ENCODE peak calls at places on chromosome 21, in six cellular contexts. Q is C1 segment of cervical spinal cord; I is heart right ventricle; O is testis; R is MG63; L is activated CD4-positive, alpha-beta T cell treated with anti-CD3 and anti-CD28 coated beads, Interleukin-2, amount 50 U/mL, for 1 hour. J is an unnamed sample.

GRCh38 chr21:18614327-18614726 is 210.7 kb upstream of the TMPRSS15 start:
- DNase-seq in I (no peak), L (no peak), Q (no peak), R (no peak), O (no peak), J (no peak)

GRCh38 chr21:32330784-32331311 is 32.2 kb downstream of the MRAP start:
- DNase-seq in R (no peak), O (no peak), I (no peak), L (no peak), Q (no peak), J (no peak)

GRCh38 chr21:31479714-31480113 is 135.7 kb upstream of the TIAM1 start:
- DNase-seq in R (no peak), Q (no peak), L (no peak), O (no peak), I (no peak), J (no peak)

GRCh38 chr21:44874240-44874496 is 678 bp upstream of the PTTG1IP start:
- DNase-seq in R (no peak), O (no peak), I (no peak), Q (no peak), L (no peak), J (no peak)

GRCh38 chr21:45655071-45655470 is 11.5 kb downstream of the PCBP3 start:
- DNase-seq in R (no peak), I (no peak), O (no peak), L (no peak), Q (no peak), J (no peak)

GRCh38 chr21:42568834-42569731 is 55.4 kb downstream of the SLC37A1 start:
- DNase-seq in I (no peak), Q (no peak), L (no peak), O (peak), R (no peak), J (no peak)

GRCh38 chr21:18161841-18162240 is 82.8 kb upstream of the CHODL start:
- DNase-seq in L (no peak), O (no peak), Q (no peak), I (no peak), R (no peak), J (no peak)

GRCh38 chr21:21921410-21922232 is 923.4 kb downstream of the NCAM2 start:
- DNase-seq in I (no peak), L (no peak), O (no peak), R (no peak), Q (no peak), J (no peak)

GRCh38 chr21:38254970-38255369 is 1.8 kb upstream of the KCNJ15 start:
- DNase-seq in O (no peak), R (no peak), Q (no peak), L (no peak), I (no peak), J (no peak)

GRCh38 chr21:30563630-30564029 is 2.5 kb upstream of the KRTAP19-7 start:
- DNase-seq in R (no peak), Q (no peak), L (no peak), O (no peak), I (no peak), J (no peak)

GRCh38 chr21:45050786-45051489 is 23.4 kb upstream of the ADARB1 start:
- DNase-seq in R (no peak), I (no peak), Q (no peak), L (no peak), O (no peak), J (no peak)

GRCh38 chr21:26842300-26842699 is 2.9 kb downstream of the ADAMTS1 start:
- DNase-seq in O (no peak), R (peak), Q (no peak), I (peak), L (no peak), J (no peak)

GRCh38 chr21:42721341-42721824 is 68.0 kb downstream of the PDE9A start:
- DNase-seq in L (no peak), I (peak), R (peak), O (no peak), Q (no peak), J (no peak)

GRCh38 chr21:45282283-45283018 is 5.2 kb downstream of the POFUT2 start:
- DNase-seq in R (no peak), L (no peak), Q (no peak), I (no peak), O (peak), J (no peak)

GRCh38 chr21:36061445-36061844 is 1.1 kb upstream of the SETD4 start:
- DNase-seq in O (no peak), I (no peak), R (no peak), Q (no peak), L (no peak), J (no peak)

GRCh38 chr21:38626311-38626710 is 128.0 kb upstream of the ERG start:
- DNase-seq in L (no peak), Q (no peak), O (no peak), I (no peak), R (no peak), J (no peak)

GRCh38 chr21:37367758-37368535 is 1.4 kb downstream of the DYRK1A start:
- DNase-seq in I (peak), O (peak), R (peak), L (peak), Q (no peak), J (no peak)

GRCh38 chr21:46599251-46599572 is 5.7 kb downstream of the S100B start:
- DNase-seq in L (no peak), I (peak), O (peak), R (no peak), Q (no peak), J (no peak)

GRCh38 chr21:44816761-44817505 is 929 bp downstream of the SUMO3 start:
- DNase-seq in R (no peak), O (no peak), I (peak), Q (no peak), L (no peak), J (no peak)

GRCh38 chr21:32726742-32727477 is 903 bp downstream of the SYNJ1 start:
- DNase-seq in R (peak), Q (no peak), O (no peak), I (peak), L (peak), J (peak)

GRCh38 chr21:31623664-31624063 is 35.8 kb upstream of the SOD1 start:
- DNase-seq in I (no peak), Q (no peak), O (no peak), R (no peak), L (no peak), J (no peak)

GRCh38 chr21:40255665-40256064 is 388.4 kb downstream of the PCP4 start:
- DNase-seq in L (no peak), R (no peak), I (no peak), O (no peak), Q (no peak), J (no peak)

J was measured in gastrocnemius medialis.